ENCODE peak calls at places on chromosome 21, in nine cellular contexts. G is Calu3; O is kidney epithelial cell; Z is lung; D is stromal cell of bone marrow; L is NCI-H1092; P is NCI-H460; T is stimulated activated CD4-positive, alpha-beta T cell treated with anti-CD3 and anti-CD28 coated beads, Interleukin-4, amount 100 ng/mL, for 4 hours; X is amygdala. Y is an unnamed sample.

GRCh38 chr21:28639742-28640141 is 352.9 kb downstream of the LTN1 start:
- DNase-seq in T (no peak), P (no peak), L (no peak), O (no peak), Z (no peak), D (peak; percentile 50), G (no peak), X (no peak), Y (no peak)

GRCh38 chr21:16145052-16145451 is 415.3 kb downstream of the USP25 start:
- DNase-seq in L (no peak), Z (no peak), G (no peak), D (no peak), T (no peak), O (no peak), X (no peak), P (no peak), Y (no peak)

GRCh38 chr21:46304955-46305354 is 18.7 kb downstream of the C21orf58 start:
- DNase-seq in D (no peak), L (no peak), O (no peak), G (no peak), Z (no peak), P (no peak), T (no peak), X (peak; percentile 53), Y (no peak)

GRCh38 chr21:41834252-41834925 is 44.8 kb downstream of the PRDM15 start:
- DNase-seq in Z (no peak), G (no peak), P (no peak), X (no peak), O (no peak), T (no peak), L (no peak), D (no peak), Y (no peak)

GRCh38 chr21:23804866-23805265 is 1802.4 kb downstream of the MRPL39 start:
- DNase-seq in P (no peak), X (no peak), T (no peak), Z (no peak), L (no peak), O (no peak), G (no peak), D (no peak), Y (no peak)

GRCh38 chr21:42526379-42526727 is 12.7 kb downstream of the SLC37A1 start:
- DNase-seq in X (no peak), T (no peak), L (peak; percentile 43), D (no peak), O (no peak), P (no peak), Z (no peak), G (peak; percentile 49), Y (no peak)

GRCh38 chr21:18801468-18801867 is 397.9 kb upstream of the TMPRSS15 start:
- DNase-seq in P (peak; percentile 4), X (no peak), L (no peak), T (no peak), Z (no peak), D (no peak), G (no peak), O (no peak), Y (no peak)

GRCh38 chr21:33481314-33481943 is 1.7 kb upstream of the TMEM50B start:
- DNase-seq in T (no peak), P (no peak), X (no peak), Z (no peak), D (no peak), G (no peak), O (no peak), L (no peak), Y (peak; percentile 71)

GRCh38 chr21:31865429-31865970 is 7.3 kb upstream of the HUNK start:
- DNase-seq in Z (no peak), L (no peak), P (no peak), O (no peak), X (no peak), D (no peak), G (no peak), T (no peak), Y (no peak)

GRCh38 chr21:44441581-44442265 is 13.6 kb upstream of the LRRC3 start:
- DNase-seq in X (no peak), G (no peak), O (no peak), L (no peak), D (no peak), T (no peak), P (no peak), Z (no peak), Y (peak; percentile 69)

GRCh38 chr21:32214654-32215305 is 64.1 kb downstream of the MIS18A start:
- DNase-seq in G (no peak), O (no peak), T (no peak), X (no peak), P (no peak), L (no peak), D (no peak), Z (no peak), Y (no peak)

GRCh38 chr21:43884012-43884860 is 19.2 kb downstream of the AGPAT3 start:
- DNase-seq in G (peak; percentile 72), L (no peak), T (peak; percentile 19), D (no peak), O (peak; percentile 21), X (no peak), Z (no peak), P (no peak), Y (peak; percentile 72)

GRCh38 chr21:39000496-39000895 is 182.8 kb downstream of the PSMG1 start:
- DNase-seq in P (no peak), G (no peak), L (no peak), X (no peak), T (no peak), O (no peak), D (no peak), Z (no peak), Y (no peak)

GRCh38 chr21:38807481-38807880 is 1.8 kb downstream of the ETS2 start:
- DNase-seq in D (no peak), T (no peak), P (no peak), O (no peak), X (no peak), Z (no peak), L (no peak), G (no peak), Y (no peak)

GRCh38 chr21:14528815-14529214 is 17.3 kb downstream of the SAMSN1 start:
- DNase-seq in G (no peak), T (no peak), L (no peak), O (no peak), X (no peak), P (no peak), Z (no peak), D (no peak), Y (no peak)

GRCh38 chr21:45253633-45254556 is 33.8 kb downstream of the POFUT2 start:
- DNase-seq in Z (no peak), L (no peak), O (no peak), X (no peak), T (no peak), G (no peak), P (no peak), D (no peak), Y (no peak)

GRCh38 chr21:44866780-44867179 is 6.7 kb downstream of the PTTG1IP start:
- DNase-seq in X (peak; percentile 31), D (no peak), T (no peak), P (no peak), L (no peak), Z (no peak), G (no peak), O (no peak), Y (no peak)

GRCh38 chr21:32771134-32771523 is 426 bp downstream of the PAXBP1 start:
- DNase-seq in X (no peak), Z (peak; percentile 58), P (peak; percentile 6), T (peak; percentile 35), L (peak; percentile 39), G (peak; percentile 43), O (peak; percentile 9), D (peak; percentile 23), Y (peak; percentile 91)

GRCh38 chr21:45551316-45551715 is 9.1 kb upstream of the SLC19A1 start:
- DNase-seq in X (no peak), O (peak; percentile 52), L (no peak), G (peak; percentile 32), T (peak; percentile 49), P (peak; percentile 75), Z (no peak), D (peak; percentile 40), Y (peak; percentile 73)

GRCh38 chr21:42725416-42725930 is 72.1 kb downstream of the PDE9A start:
- DNase-seq in L (no peak), T (no peak), D (no peak), P (no peak), Z (no peak), X (no peak), O (no peak), G (no peak), Y (no peak)

GRCh38 chr21:39061766-39062165 is 121.5 kb downstream of the PSMG1 start:
- DNase-seq in O (no peak), D (no peak), G (no peak), Z (no peak), X (no peak), L (no peak), P (no peak), T (no peak), Y (no peak)

GRCh38 chr21:26177741-26178452 is 7.3 kb upstream of the APP start:
- DNase-seq in Z (no peak), T (no peak), X (no peak), D (no peak), L (no peak), P (no peak), G (no peak), O (no peak), Y (no peak)

GRCh38 chr21:31124005-31124404 is 85.7 kb upstream of the KRTAP19-8 start:
- DNase-seq in G (no peak), T (no peak), X (no peak), P (no peak), Z (no peak), O (no peak), D (no peak), L (no peak), Y (no peak)

GRCh38 chr21:46109251-46110221 is 11.6 kb downstream of the COL6A2 start:
- DNase-seq in D (no peak), P (no peak), X (no peak), Z (peak; percentile 19), L (no peak), G (no peak), T (no peak), O (no peak), Y (peak; percentile 59)

Y was measured in posterior vena cava.